ENCODE peak calls at places on chromosome 15, in five cellular contexts. N is Panc1; G is stimulated activated naive B cell treated with anti-CD40 and anti-IgM and Interleukin-4, amounts not matched to agents 10 μg/mL and 1 μg/mL and 100 μg/mL, for 72 hours; R is kidney glomerular epithelial cell; U is cardiac muscle cell. L is an unnamed sample.

GRCh38 chr15:55221090-55222011 is 24.6 kb upstream of the RSL24D1 start:
- DNase-seq in R (peak), G (peak), N (no peak), U (peak), L (peak)

GRCh38 chr15:70768247-70768883 is 5.0 kb upstream of the UACA start:
- DNase-seq in G (no peak), R (no peak), N (no peak), U (peak), L (no peak)

GRCh38 chr15:68277131-68277604 is 377 bp upstream of the FEM1B start:
- DNase-seq in U (peak), R (no peak), G (no peak), N (no peak), L (no peak)

GRCh38 chr15:90167121-90167520 is 34.0 kb upstream of the SEMA4B start:
- DNase-seq in N (no peak), G (no peak), R (no peak), U (no peak), L (no peak)

GRCh38 chr15:101545548-101546505 is 56.3 kb upstream of the PCSK6 start:
- DNase-seq in N (no peak), U (no peak), R (no peak), G (no peak), L (no peak)

GRCh38 chr15:71411538-71412482 is 296.5 kb downstream of the THSD4 start:
- DNase-seq in N (no peak), R (peak), U (peak), G (no peak), L (peak)

GRCh38 chr15:88091444-88092016 is 165.0 kb downstream of the NTRK3 start:
- DNase-seq in R (no peak), U (no peak), N (no peak), G (no peak), L (no peak)

GRCh38 chr15:59797756-59798604 is 108.9 kb upstream of the BNIP2 start:
- DNase-seq in U (no peak), G (no peak), N (no peak), R (no peak), L (no peak)

GRCh38 chr15:71252036-71252898 is 137.0 kb downstream of the THSD4 start:
- DNase-seq in G (no peak), U (no peak), N (no peak), R (no peak), L (no peak)

GRCh38 chr15:48402778-48403177 is 71.5 kb downstream of the DUT start:
- DNase-seq in U (no peak), G (no peak), R (no peak), N (no peak), L (peak)

GRCh38 chr15:99306694-99307338 is 55.5 kb downstream of the LRRC28 start:
- DNase-seq in U (peak), N (no peak), G (no peak), R (no peak), L (no peak)

GRCh38 chr15:49817100-49817499 is 196.3 kb downstream of the DTWD1 start:
- DNase-seq in N (no peak), U (no peak), R (no peak), G (no peak), L (no peak)

GRCh38 chr15:75089781-75090734 is 66.7 kb downstream of the PPCDC start:
- DNase-seq in G (no peak), R (no peak), U (no peak), N (no peak), L (no peak)

GRCh38 chr15:40146037-40146436 is 14.8 kb upstream of the BUB1B start:
- DNase-seq in U (no peak), R (peak), N (no peak), G (no peak), L (peak)